ENCODE peak calls at places on chromosomes 3 and 15, in ten cellular contexts. Q, D, T, S, H, N, U, R, C and I are unnamed samples.

GRCh38 chr3:38637906-38638305 is 11.6 kb downstream of the SCN5A start:
- DNase-seq in H (no peak), Q (no peak), U (no peak), R (no peak), S (no peak), T (no peak), N (no peak), D (no peak), C (no peak), I (no peak)

GRCh38 chr3:50436063-50436674 is 67.3 kb downstream of the CACNA2D2 start:
- DNase-seq in Q (peak; percentile 3), C (peak; percentile 51), T (peak; percentile 72), S (peak; percentile 70), N (peak; percentile 23), R (no peak), D (peak; percentile 33), H (peak; percentile 18), U (peak; percentile 28), I (peak; percentile 78)

GRCh38 chr3:157239082-157239704 is 79.2 kb upstream of the CCNL1 start:
- DNase-seq in S (peak; percentile 45), T (peak; percentile 76), N (peak; percentile 71), Q (peak; percentile 55), C (peak; percentile 85), R (peak; percentile 8), H (peak; percentile 16), D (no peak), U (peak; percentile 60), I (peak; percentile 78)

GRCh38 chr15:88529021-88529630 is 17.4 kb downstream of the DET1 start:
- DNase-seq in C (no peak), Q (peak; percentile 68), N (no peak), U (peak; percentile 79), H (no peak), T (no peak), D (peak; percentile 2), S (no peak), R (no peak), I (no peak)

GRCh38 chr3:64166584-64167155 is 58.6 kb downstream of the PRICKLE2 start:
- DNase-seq in H (peak; percentile 8), S (no peak), Q (no peak), U (no peak), C (no peak), R (no peak), T (no peak), N (no peak), D (no peak), I (peak; percentile 28)

GRCh38 chr15:42608110-42608531 is 32.7 kb downstream of the STARD9 start:
- DNase-seq in Q (no peak), D (no peak), R (peak; percentile 71), C (peak; percentile 72), N (no peak), T (peak; percentile 22), S (peak; percentile 4), H (no peak), U (no peak), I (no peak)

GRCh38 chr3:158111861-158112260 is 2.0 kb downstream of the RSRC1 start:
- DNase-seq in T (no peak), N (no peak), Q (no peak), R (no peak), U (no peak), S (no peak), C (no peak), H (no peak), D (no peak), I (no peak)

GRCh38 chr3:150094150-150094932 is 123.6 kb upstream of the PFN2 start:
- DNase-seq in S (no peak), U (peak; percentile 63), N (no peak), Q (peak; percentile 71), D (no peak), H (peak; percentile 3), C (peak; percentile 74), T (no peak), R (no peak), I (no peak)

GRCh38 chr3:45186871-45187270 is 39.2 kb downstream of the TMEM158 start:
- DNase-seq in H (no peak), T (no peak), C (no peak), S (no peak), N (no peak), U (no peak), D (no peak), R (no peak), Q (no peak), I (no peak)

GRCh38 chr3:144031938-144032337 is 60.3 kb downstream of the DIPK2A start:
- DNase-seq in Q (no peak), H (no peak), D (no peak), R (no peak), T (peak; percentile 31), N (peak; percentile 89), U (peak; percentile 28), C (no peak), S (no peak), I (no peak)

GRCh38 chr15:45441686-45442085 is 63.3 kb upstream of the GATM start:
- DNase-seq in U (no peak), S (no peak), D (no peak), N (no peak), T (peak; percentile 77), H (no peak), C (no peak), R (no peak), Q (no peak), I (no peak)

GRCh38 chr15:85623648-85624047 is 171.1 kb downstream of the KLHL25 start:
- DNase-seq in T (no peak), U (peak; percentile 55), H (no peak), D (no peak), Q (peak; percentile 61), R (no peak), N (no peak), C (no peak), S (no peak), I (no peak)

GRCh38 chr3:139448104-139448503 is 28.2 kb downstream of the RBP2 start:
- DNase-seq in S (no peak), U (no peak), H (peak; percentile 75), D (peak; percentile 52), T (no peak), R (no peak), N (peak; percentile 68), C (no peak), Q (no peak), I (no peak)

GRCh38 chr3:169907476-169907875 is 3.9 kb upstream of the SAMD7 start:
- DNase-seq in D (no peak), N (no peak), S (no peak), H (no peak), C (no peak), T (no peak), R (no peak), U (peak; percentile 18), Q (no peak), I (no peak)

GRCh38 chr15:48945386-48945785 is 18.3 kb downstream of the SHC4 start:
- DNase-seq in D (no peak), S (no peak), N (no peak), H (no peak), U (no peak), T (no peak), Q (no peak), C (no peak), R (no peak), I (no peak)

GRCh38 chr3:77475545-77475944 is 435.6 kb downstream of the ROBO2 start:
- DNase-seq in D (peak; percentile 68), T (no peak), H (no peak), N (no peak), U (no peak), C (no peak), S (no peak), R (no peak), Q (no peak), I (no peak)

GRCh38 chr15:33608714-33609113 is 297.9 kb downstream of the RYR3 start:
- DNase-seq in R (no peak), U (peak; percentile 6), Q (no peak), S (no peak), D (no peak), H (no peak), C (no peak), N (no peak), T (no peak), I (peak; percentile 7)

GRCh38 chr3:171829841-171830559 is 13.1 kb upstream of the TMEM212 start:
- DNase-seq in N (peak; percentile 72), C (peak; percentile 70), H (peak; percentile 9), D (peak; percentile 85), R (no peak), S (no peak), Q (peak; percentile 85), T (peak; percentile 72), U (peak; percentile 83), I (peak; percentile 88)

GRCh38 chr3:50345586-50345985 is at the start of gene ZMYND10:
- DNase-seq in C (peak; percentile 78), D (peak; percentile 43), U (peak; percentile 59), Q (peak; percentile 28), T (peak; percentile 78), N (no peak), S (peak; percentile 73), H (no peak), R (no peak), I (peak; percentile 84)

GRCh38 chr3:72678892-72679291 is 169.4 kb downstream of the SHQ1 start:
- DNase-seq in S (no peak), T (no peak), R (peak; percentile 15), D (no peak), Q (no peak), C (peak; percentile 42), H (no peak), N (no peak), U (no peak), I (no peak)

GRCh38 chr3:196867155-196867506 is 589 bp upstream of the SENP5 start:
- DNase-seq in C (no peak), N (no peak), T (no peak), S (no peak), R (no peak), H (no peak), U (no peak), Q (no peak), D (no peak), I (no peak)

GRCh38 chr3:23671901-23672589 is 133.7 kb upstream of the UBE2E1 start:
- DNase-seq in Q (no peak), N (no peak), U (no peak), R (no peak), H (no peak), C (no peak), D (no peak), S (no peak), T (peak; percentile 79), I (no peak)

GRCh38 chr3:16884748-16885587 is at the start of gene PLCL2:
- DNase-seq in R (no peak), N (peak; percentile 41), C (peak; percentile 82), U (peak; percentile 42), Q (peak; percentile 21), H (peak; percentile 59), D (peak; percentile 64), T (peak; percentile 61), S (peak; percentile 63), I (peak; percentile 63)

GRCh38 chr15:26766262-26766661 is 6.6 kb downstream of the GABRB3 start:
- DNase-seq in N (no peak), U (no peak), R (no peak), C (no peak), H (no peak), D (no peak), Q (no peak), T (no peak), S (no peak), I (no peak)

GRCh38 chr3:68876112-68876713 is 56.1 kb downstream of the TAFA4 start:
- DNase-seq in H (peak; percentile 31), N (peak; percentile 1), R (peak; percentile 17), T (no peak), S (no peak), U (peak; percentile 76), C (peak; percentile 74), Q (peak; percentile 74), D (peak; percentile 24), I (peak; percentile 40)

GRCh38 chr15:67259375-67259774 is 4.8 kb downstream of the IQCH start:
- DNase-seq in Q (no peak), N (no peak), C (no peak), R (no peak), S (no peak), H (no peak), D (no peak), T (no peak), U (no peak), I (no peak)

GRCh38 chr15:77826006-77826695 is 193.4 kb upstream of the LINGO1 start:
- DNase-seq in N (no peak), S (no peak), Q (no peak), R (no peak), D (no peak), H (no peak), U (no peak), C (no peak), T (no peak), I (no peak)

GRCh38 chr3:57951106-57951882 is 56.9 kb upstream of the FLNB start:
- DNase-seq in Q (peak; percentile 89), D (no peak), H (no peak), N (no peak), T (peak; percentile 60), U (peak; percentile 89), S (no peak), R (no peak), C (no peak), I (no peak)